ENCODE peak calls at places on chromosomes 4 and X, in four cellular contexts. Y, Q, F and T are unnamed samples.

GRCh38 chrX:131792789-131793462 is 230.2 kb upstream of the STK26 start:
- DNase-seq in Y (peak; percentile 95), Q (peak; percentile 94), F (peak; percentile 98), T (peak; percentile 18)

GRCh38 chr4:7335363-7336066 is 99.2 kb downstream of the PSAPL1 start:
- DNase-seq in Y (no peak), Q (no peak), F (peak; percentile 93), T (peak; percentile 85)

GRCh38 chrX:80765226-80765625 is 44.5 kb downstream of the BRWD3 start:
- DNase-seq in Y (no peak), Q (no peak), F (no peak), T (peak; percentile 27)

GRCh38 chrX:2397648-2398340 is 103.0 kb downstream of the DHRSX start:
- DNase-seq in Y (no peak), Q (no peak), F (peak; percentile 24), T (peak; percentile 79)

GRCh38 chr4:26217429-26217828 is 103.4 kb upstream of the RBPJ start:
- DNase-seq in Y (no peak), Q (no peak), F (no peak), T (no peak)

GRCh38 chr4:89482248-89482647 is 174.6 kb upstream of the GPRIN3 start:
- DNase-seq in Y (no peak), Q (no peak), F (peak; percentile 70), T (peak; percentile 88)

GRCh38 chrX:136209016-136209738 is 42.0 kb downstream of the MAP7D3 start:
- DNase-seq in Y (peak; percentile 84), Q (peak; percentile 77), F (peak; percentile 75), T (peak; percentile 54)

GRCh38 chr4:174437324-174437723 is 85.0 kb downstream of the HPGD start:
- DNase-seq in Y (no peak), Q (no peak), F (no peak), T (no peak)

GRCh38 chrX:1450381-1451161 is 2.1 kb downstream of the ASMTL start:
- DNase-seq in Y (peak; percentile 54), Q (peak; percentile 50), F (no peak), T (no peak)

GRCh38 chr4:138308421-138308820 is 66.3 kb upstream of the SLC7A11 start:
- DNase-seq in Y (no peak), Q (no peak), F (no peak), T (no peak)

GRCh38 chrX:155314260-155314659 is 20.2 kb downstream of the CLIC2 start:
- DNase-seq in Y (no peak), Q (no peak), F (no peak), T (peak; percentile 45)

GRCh38 chr4:65670331-65671031 is at the start of gene EPHA5:
- DNase-seq in Y (peak; percentile 78), Q (peak; percentile 68), F (no peak), T (peak; percentile 93)

GRCh38 chr4:54525602-54526001 is 132.2 kb upstream of the KIT start:
- DNase-seq in Y (no peak), Q (no peak), F (no peak), T (peak; percentile 86)

GRCh38 chr4:87257523-87257922 is 37.1 kb upstream of the KLHL8 start:
- DNase-seq in Y (no peak), Q (no peak), F (no peak), T (no peak)

GRCh38 chr4:1572521-1572920 is 111.6 kb downstream of the FAM53A start:
- DNase-seq in Y (peak; percentile 46), Q (no peak), F (no peak), T (peak; percentile 57)

GRCh38 chrX:133776072-133776471 is 209.3 kb downstream of the GPC3 start:
- DNase-seq in Y (no peak), Q (no peak), F (peak; percentile 70), T (peak; percentile 18)

GRCh38 chr4:150211016-150211415 is 132.8 kb downstream of the DCLK2 start:
- DNase-seq in Y (no peak), Q (no peak), F (no peak), T (no peak)

GRCh38 chr4:139556735-139557505 is 901 bp upstream of the SETD7 start:
- DNase-seq in Y (peak; percentile 79), Q (peak; percentile 82), F (peak; percentile 91), T (peak; percentile 81)

GRCh38 chr4:76610751-76611150 is 175.7 kb downstream of the SHROOM3 start:
- DNase-seq in Y (no peak), Q (no peak), F (no peak), T (peak; percentile 68)
- H3K4me1 ChIP-seq in Y (peaks cover 12% of the 10 kb centered on the region), Q (peaks cover 69% of the 10 kb centered on the region), F (no peaks in the 10 kb centered on the region), T (peaks cover 7% of the 10 kb centered on the region)

DNA sequence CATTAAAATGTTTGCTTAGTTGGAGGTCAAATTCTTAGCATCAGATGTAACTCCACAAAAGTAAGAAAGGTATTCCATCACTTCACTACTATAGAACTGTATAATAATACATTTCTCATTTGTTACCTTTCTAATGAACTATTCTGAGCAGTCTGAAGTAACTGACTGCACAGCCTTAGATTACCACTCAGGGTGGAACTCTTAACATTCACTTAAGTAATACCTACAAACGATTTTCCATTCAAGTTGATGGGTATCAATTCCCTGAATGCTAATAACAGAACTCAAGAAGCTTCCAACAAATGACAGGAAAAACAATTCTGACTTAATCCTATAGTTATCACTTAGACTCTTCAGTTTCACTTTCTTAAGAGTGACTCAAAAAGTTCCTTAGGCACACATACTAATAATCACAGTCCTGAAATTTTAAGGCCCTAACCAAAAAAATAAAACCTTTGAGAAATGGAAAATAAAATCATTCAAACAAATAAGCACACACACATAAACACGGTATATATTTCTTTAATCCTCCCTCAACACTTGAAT is 20.9 kb downstream of the HNRNPD start:
- DNase-seq in Y (no peak), Q (no peak), F (no peak), T (no peak)
- H3K4me1 ChIP-seq in Y (peaks cover 18% of the 10 kb centered on the region), Q (no peaks in the 10 kb centered on the region), F (no peaks in the 10 kb centered on the region), T (no peaks in the 10 kb centered on the region)

DNA sequence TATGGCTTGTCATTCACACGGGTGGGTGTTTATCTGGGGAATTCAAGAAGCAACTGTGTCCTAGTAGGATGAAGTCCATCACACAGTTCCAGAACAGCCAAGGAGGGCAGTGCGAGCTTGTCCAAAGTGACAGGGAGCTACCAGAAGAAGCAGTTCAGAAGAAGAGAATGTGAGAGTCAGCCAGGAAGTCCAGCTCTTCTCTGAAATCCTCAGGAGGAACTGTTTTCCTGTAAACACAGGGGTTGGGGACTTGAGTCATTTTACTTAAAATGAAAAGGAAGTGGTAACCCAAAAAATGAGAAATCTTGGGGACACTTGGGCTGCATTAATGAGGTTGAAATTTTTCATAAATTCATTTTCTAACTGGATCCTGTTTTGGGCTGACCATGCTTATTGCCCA is 8.2 kb upstream of the TLR10 start:
- DNase-seq in Y (no peak), Q (no peak), F (no peak), T (no peak)
- H3K4me1 ChIP-seq in Y (no peaks in the 10 kb centered on the region), Q (no peaks in the 10 kb centered on the region), F (peaks cover 11% of the 10 kb centered on the region), T (no peaks in the 10 kb centered on the region)

GRCh38 chr4:142110136-142110535 is 473.8 kb downstream of the IL15 start:
- DNase-seq in Y (no peak), Q (no peak), F (no peak), T (no peak)
- H3K4me1 ChIP-seq in Y (no peaks in the 10 kb centered on the region), Q (no peaks in the 10 kb centered on the region), F (no peaks in the 10 kb centered on the region), T (no peaks in the 10 kb centered on the region)

GRCh38 chr4:181956502-181956901 is 286.7 kb upstream of the TENM3 start:
- DNase-seq in Y (no peak), Q (no peak), F (no peak), T (no peak)
- H3K4me1 ChIP-seq in Y (peaks cover 16% of the 10 kb centered on the region), Q (no peaks in the 10 kb centered on the region), F (no peaks in the 10 kb centered on the region), T (peaks cover 9% of the 10 kb centered on the region)